ENCODE peak calls at places on chromosome 21, in nine cellular contexts. W is body of pancreas, L is dorsolateral prefrontal cortex, K is IMR-90, G is ovary, T is thoracic aorta, C is PC-9, R is cardiac muscle cell, N is HCT116. P is an unnamed sample.

GRCh38 chr21:31136891-31137290 is 98.6 kb upstream of the KRTAP19-8 start:
- DNase-seq in W (peak; percentile 29), L (peak; percentile 48), K (peak; percentile 74), G (no peak), T (no peak), C (no peak), R (no peak), N (no peak), P (no peak)

GRCh38 chr21:27268290-27268689 is 301.4 kb upstream of the ADAMTS5 start:
- DNase-seq in W (no peak), L (no peak), K (peak; percentile 57), G (no peak), T (no peak), C (no peak), R (no peak), N (no peak), P (no peak)

GRCh38 chr21:14589855-14590563 is 43.9 kb upstream of the SAMSN1 start:
- DNase-seq in W (no peak), L (no peak), K (no peak), G (no peak), T (no peak), C (no peak), R (no peak), N (no peak), P (no peak)

GRCh38 chr21:38486705-38487104 is 11.6 kb downstream of the ERG start:
- DNase-seq in W (no peak), L (no peak), K (no peak), G (no peak), T (no peak), C (no peak), R (no peak), N (no peak), P (no peak)

GRCh38 chr21:30718239-30718909 is at the start of gene KRTAP21-3:
- DNase-seq in W (no peak), L (no peak), K (no peak), G (no peak), T (no peak), C (no peak), R (no peak), N (peak; percentile 18), P (no peak)

GRCh38 chr21:35779690-35780570 is 280.4 kb downstream of the SETD4 start:
- DNase-seq in W (peak; percentile 56), L (no peak), K (peak; percentile 91), G (no peak), T (no peak), C (no peak), R (no peak), N (no peak), P (no peak)

GRCh38 chr21:26846036-26846931 is 1.1 kb upstream of the ADAMTS1 start:
- DNase-seq in W (peak; percentile 78), L (peak; percentile 78), K (peak; percentile 82), G (peak; percentile 94), T (peak; percentile 36), C (no peak), R (peak; percentile 84), N (no peak), P (peak; percentile 92)

GRCh38 chr21:38843806-38844479 is 38.2 kb downstream of the ETS2 start:
- DNase-seq in W (no peak), L (no peak), K (peak; percentile 86), G (no peak), T (no peak), C (no peak), R (no peak), N (no peak), P (no peak)

GRCh38 chr21:14306143-14306907 is 76.6 kb downstream of the HSPA13 start:
- DNase-seq in W (no peak), L (no peak), K (peak; percentile 3), G (no peak), T (no peak), C (no peak), R (no peak), N (no peak), P (no peak)

GRCh38 chr21:15293251-15293650 is 228.5 kb upstream of the NRIP1 start:
- DNase-seq in W (no peak), L (no peak), K (peak; percentile 82), G (no peak), T (no peak), C (peak; percentile 85), R (peak; percentile 36), N (peak; percentile 15), P (no peak)

GRCh38 chr21:15121655-15122120 is 56.9 kb upstream of the NRIP1 start:
- DNase-seq in W (peak; percentile 80), L (no peak), K (peak; percentile 47), G (peak; percentile 44), T (no peak), C (no peak), R (no peak), N (no peak), P (no peak)

GRCh38 chr21:42460391-42461184 is 35.4 kb downstream of the RSPH1 start:
- DNase-seq in W (peak; percentile 37), L (peak; percentile 24), K (no peak), G (no peak), T (no peak), C (peak; percentile 63), R (no peak), N (no peak), P (no peak)

GRCh38 chr21:42459065-42459430 is 37.0 kb downstream of the RSPH1 start:
- DNase-seq in W (no peak), L (no peak), K (no peak), G (no peak), T (no peak), C (no peak), R (no peak), N (no peak), P (no peak)

GRCh38 chr21:42461185-42461520 is 34.9 kb downstream of the RSPH1 start:
- DNase-seq in W (no peak), L (no peak), K (no peak), G (no peak), T (no peak), C (no peak), R (no peak), N (no peak), P (no peak)

GRCh38 chr21:42461881-42462877 is 33.8 kb downstream of the RSPH1 start:
- DNase-seq in W (peak; percentile 54), L (no peak), K (no peak), G (no peak), T (no peak), C (no peak), R (no peak), N (no peak), P (no peak)

DNA sequence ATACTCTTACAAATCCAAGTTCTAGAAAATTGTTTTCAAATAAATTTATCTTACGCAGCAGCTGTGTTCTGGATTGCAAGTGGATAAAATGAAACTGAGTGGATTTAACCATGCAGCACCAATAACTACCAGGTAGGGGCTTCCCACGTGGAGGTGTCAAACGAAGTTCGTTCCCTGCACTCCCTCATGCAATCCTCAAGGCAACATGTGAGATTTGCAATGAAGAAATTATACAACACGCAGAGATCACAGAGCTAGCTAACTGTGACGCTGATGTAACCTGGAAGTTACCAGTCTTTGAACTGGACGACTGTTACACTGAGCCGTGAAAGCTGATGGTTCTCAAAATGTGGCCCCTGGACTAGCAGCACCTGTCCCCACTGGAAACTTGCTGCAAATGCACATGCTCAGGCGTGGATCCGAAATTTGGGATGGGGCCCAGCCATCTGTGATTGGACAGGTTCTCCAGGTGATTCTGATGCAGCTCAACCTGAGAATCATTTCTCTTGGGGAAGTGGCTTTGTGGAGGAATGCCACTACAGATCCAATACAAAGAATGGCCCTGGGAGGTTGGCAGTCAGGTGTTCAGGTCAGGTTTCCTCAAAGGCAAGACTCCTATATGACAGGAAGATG is 36.3 kb downstream of the RSPH1 start:
- DNase-seq in W (no peak), L (peak; percentile 21), K (no peak), G (no peak), T (no peak), C (no peak), R (no peak), N (no peak), P (no peak)
- H3K27ac ChIP-seq in W (no peak overlapping the region), L (no peak overlapping the region), K (no peak overlapping the region), G (no peak overlapping the region), T (no peak overlapping the region), C (no peak overlapping the region), R (no peak overlapping the region), N (no peak overlapping the region), P (no peak overlapping the region)

DNA sequence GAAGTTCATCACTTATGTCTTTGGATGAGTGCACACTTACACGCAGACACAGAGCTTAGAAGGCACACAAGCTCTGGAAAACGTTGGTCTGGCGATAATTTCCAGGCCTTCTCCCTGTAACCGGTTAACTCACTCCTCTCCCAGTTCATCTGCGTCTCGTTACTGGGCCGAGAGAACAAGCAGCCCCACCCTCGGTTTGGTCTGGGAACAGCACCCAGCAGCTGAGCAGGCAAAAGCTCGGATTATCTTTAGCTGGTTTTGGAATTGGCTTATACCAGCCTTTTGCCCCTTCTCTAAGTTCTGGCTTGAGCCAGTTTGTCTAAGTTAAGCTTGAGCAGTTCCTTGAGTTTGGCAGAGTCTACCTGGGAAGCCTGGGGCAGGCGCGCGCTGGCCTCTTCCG is 27.3 kb upstream of the COL6A1 start:
- DNase-seq in W (no peak), L (no peak), K (no peak), G (peak; percentile 41), T (no peak), C (no peak), R (peak; percentile 23), N (no peak), P (no peak)
- TF ChIP-seq CTCF in W (no peak), L (no peak), K (peak; percentile 15), G (no peak), T (peak; percentile 42), C (no peak), R (peak; percentile 52), N (no peak), P (peak; percentile 16)

DNA sequence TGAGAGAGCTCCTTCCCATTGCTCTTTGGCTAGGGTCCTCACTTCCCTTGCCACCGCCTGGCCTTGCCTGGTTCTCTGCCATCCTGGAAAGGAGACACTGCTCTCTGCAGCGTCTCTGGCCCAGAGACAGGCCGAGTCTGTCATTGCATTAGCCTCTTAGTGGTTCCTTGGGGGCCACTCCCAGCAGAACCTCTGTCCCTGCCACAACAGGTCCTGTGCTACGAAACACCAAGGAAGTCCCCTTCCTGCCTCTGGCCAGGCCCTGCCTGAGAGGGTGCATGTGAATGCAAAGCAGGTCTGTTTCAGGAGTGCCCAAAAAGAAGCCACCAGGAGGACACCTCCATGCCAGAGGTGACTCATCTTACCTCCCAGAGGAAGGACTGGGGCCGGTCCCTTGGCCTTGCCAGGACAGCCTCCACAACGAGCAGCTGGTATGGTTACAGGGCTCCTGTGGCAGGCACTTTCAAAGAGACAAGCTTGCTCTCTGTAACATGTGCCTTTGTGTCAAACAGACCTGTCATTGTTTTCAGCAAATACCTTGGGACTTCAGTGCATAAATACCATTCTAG is 59.6 kb downstream of the VPS26C start:
- DNase-seq in W (peak; percentile 35), L (no peak), K (no peak), G (no peak), T (no peak), C (no peak), R (peak; percentile 46), N (peak; percentile 59), P (no peak)
- H3K4me3 ChIP-seq in W (no peak overlapping the region), L (no peak overlapping the region), K (no peak overlapping the region), G (no peak overlapping the region), T (peak overlapping the region; percentile 63), C (no peak overlapping the region), R (no peak overlapping the region), N (no peak overlapping the region), P (peak overlapping the region; percentile 57)

GRCh38 chr21:33402011-33402979 is 918 bp upstream of the IFNGR2 start:
- DNase-seq in W (peak; percentile 48), L (peak; percentile 34), K (peak; percentile 71), G (peak; percentile 58), T (no peak), C (no peak), R (peak; percentile 21), N (no peak), P (peak; percentile 88)
- H3K27ac ChIP-seq in W (peak overlapping the region; percentile 89), L (peak overlapping the region; percentile 94), K (peak overlapping the region; percentile 74), G (peak overlapping the region; percentile 91), T (peak overlapping the region; percentile 93), C (no peak overlapping the region), R (no peak overlapping the region), N (no peak overlapping the region), P (peak overlapping the region; percentile 98)